ENCODE peak calls at places on chromosomes 6 and 20, in four cellular contexts. One of them, this sample, is unnamed.

GRCh38 chr20:4108495-4109306 is 93.3 kb upstream of the RNF24 start:
- DNase-seq in HepG2: peak; percentile 91
- DNase-seq in K562: peak; percentile 73
- DNase-seq in GM12878: peak; percentile 30
- DNase-seq in this sample: peak; percentile 95

GRCh38 chr20:63848003-63848911 is 13.0 kb upstream of the ABHD16B start:
- DNase-seq in HepG2: no peak
- DNase-seq in K562: peak; percentile 70
- DNase-seq in GM12878: no peak
- DNase-seq in this sample: no peak

GRCh38 chr6:50829898-50830439 is 11.3 kb downstream of the TFAP2B start:
- DNase-seq in HepG2: no peak
- DNase-seq in K562: no peak
- DNase-seq in GM12878: no peak
- DNase-seq in this sample: no peak

GRCh38 chr6:106444777-106445507 is 84.4 kb downstream of the CRYBG1 start:
- DNase-seq in HepG2: peak; percentile 58
- DNase-seq in K562: peak; percentile 71
- DNase-seq in GM12878: peak; percentile 46
- DNase-seq in this sample: peak; percentile 63

GRCh38 chr6:33779895-33780294 is 9.0 kb downstream of the LEMD2 start:
- DNase-seq in HepG2: no peak
- DNase-seq in K562: no peak
- DNase-seq in GM12878: no peak
- DNase-seq in this sample: no peak

GRCh38 chr6:102356170-102356569 is 962.7 kb downstream of the GRIK2 start:
- DNase-seq in HepG2: no peak
- DNase-seq in K562: no peak
- DNase-seq in GM12878: no peak
- DNase-seq in this sample: no peak

GRCh38 chr20:57699395-57699794 is 10.4 kb downstream of the PMEPA1 start:
- DNase-seq in HepG2: no peak
- DNase-seq in K562: no peak
- DNase-seq in GM12878: no peak
- DNase-seq in this sample: no peak

GRCh38 chr6:135830452-135830851 is 21.0 kb upstream of the PDE7B start:
- DNase-seq in HepG2: no peak
- DNase-seq in K562: no peak
- DNase-seq in GM12878: no peak
- DNase-seq in this sample: no peak

GRCh38 chr20:37979021-37979985 is 54.0 kb downstream of the TTI1 start:
- DNase-seq in HepG2: no peak
- DNase-seq in K562: no peak
- DNase-seq in GM12878: no peak
- DNase-seq in this sample: no peak

GRCh38 chr20:9054176-9054575 is 14.7 kb upstream of the PLCB4 start:
- DNase-seq in HepG2: no peak
- DNase-seq in K562: no peak
- DNase-seq in GM12878: no peak
- DNase-seq in this sample: no peak

GRCh38 chr6:1063671-1064355 is 248.1 kb upstream of the FOXQ1 start:
- DNase-seq in HepG2: no peak
- DNase-seq in K562: no peak
- DNase-seq in GM12878: no peak
- DNase-seq in this sample: no peak

GRCh38 chr20:48098866-48099265 is 313.6 kb upstream of the SULF2 start:
- DNase-seq in HepG2: no peak
- DNase-seq in K562: no peak
- DNase-seq in GM12878: no peak
- DNase-seq in this sample: no peak

GRCh38 chr6:110063864-110064263 is 85.8 kb downstream of the GPR6 start:
- DNase-seq in HepG2: no peak
- DNase-seq in K562: no peak
- DNase-seq in GM12878: no peak
- DNase-seq in this sample: no peak

GRCh38 chr6:2859325-2859700 is 17.6 kb upstream of the SERPINB1 start:
- DNase-seq in HepG2: no peak
- DNase-seq in K562: no peak
- DNase-seq in GM12878: no peak
- DNase-seq in this sample: no peak

GRCh38 chr20:52349806-52350205 is 158.2 kb upstream of the ZFP64 start:
- DNase-seq in HepG2: no peak
- DNase-seq in K562: no peak
- DNase-seq in GM12878: no peak
- DNase-seq in this sample: no peak

GRCh38 chr6:109284675-109285074 is 97.6 kb downstream of the CD164 start:
- DNase-seq in HepG2: no peak
- DNase-seq in K562: peak; percentile 61
- DNase-seq in GM12878: no peak
- DNase-seq in this sample: no peak

GRCh38 chr6:46221221-46221793 is 50.5 kb upstream of the ENPP5 start:
- DNase-seq in HepG2: peak; percentile 26
- DNase-seq in K562: peak; percentile 18
- DNase-seq in GM12878: peak; percentile 48
- DNase-seq in this sample: peak; percentile 1

DNA sequence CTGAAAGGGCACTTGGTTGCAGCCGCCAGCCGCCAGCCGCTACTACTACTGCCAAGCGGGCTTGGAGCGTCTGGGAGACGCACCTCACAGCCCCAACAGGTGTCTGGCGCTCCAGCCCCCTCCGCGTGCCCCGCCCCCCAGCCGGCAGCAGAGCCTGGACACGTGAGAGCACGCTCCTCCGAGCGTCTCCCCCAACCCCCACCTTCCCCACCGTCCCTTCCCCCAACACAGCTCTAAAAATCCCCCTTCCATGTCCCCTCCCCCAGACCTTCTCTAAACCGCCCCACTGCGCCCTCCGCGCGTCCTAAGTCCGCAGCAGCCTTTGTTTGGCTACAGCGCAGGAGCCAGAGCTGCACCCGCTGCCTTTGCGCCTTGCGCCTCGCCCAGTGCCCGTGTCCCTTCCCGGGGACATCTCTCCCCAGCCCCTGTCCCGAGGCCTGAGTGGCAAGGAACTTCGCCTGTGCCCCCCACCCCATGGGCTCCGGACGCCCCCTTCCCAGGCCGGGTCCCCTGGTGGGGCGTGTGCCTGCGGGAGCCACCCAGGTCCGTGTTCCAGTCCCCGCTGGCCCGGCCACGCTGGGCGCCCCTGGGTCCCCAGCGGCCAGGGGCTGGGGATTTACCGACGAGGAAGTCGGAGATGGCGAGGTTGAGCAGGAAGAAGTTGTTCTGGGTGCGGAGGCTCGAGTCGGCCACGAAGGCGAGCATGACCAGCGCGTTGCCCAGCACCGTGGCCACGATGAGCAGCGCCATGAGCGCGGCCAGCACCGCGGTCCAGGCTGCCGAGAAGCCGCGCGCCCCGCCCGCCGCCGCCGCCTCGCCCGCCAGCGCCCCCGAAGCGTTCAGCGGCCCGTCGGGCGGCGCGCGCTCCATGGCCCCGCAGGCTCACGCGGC is 732 bp downstream of the HRH3 start:
- DNase-seq in HepG2: no peak
- DNase-seq in K562: no peak
- DNase-seq in GM12878: no peak
- DNase-seq in this sample: no peak
- TF ChIP-seq MYC in HepG2: peak; percentile 25
- TF ChIP-seq MYC in K562: no peak
- TF ChIP-seq MYC in GM12878: no peak
- TF ChIP-seq MYC in this sample: no peak

DNA sequence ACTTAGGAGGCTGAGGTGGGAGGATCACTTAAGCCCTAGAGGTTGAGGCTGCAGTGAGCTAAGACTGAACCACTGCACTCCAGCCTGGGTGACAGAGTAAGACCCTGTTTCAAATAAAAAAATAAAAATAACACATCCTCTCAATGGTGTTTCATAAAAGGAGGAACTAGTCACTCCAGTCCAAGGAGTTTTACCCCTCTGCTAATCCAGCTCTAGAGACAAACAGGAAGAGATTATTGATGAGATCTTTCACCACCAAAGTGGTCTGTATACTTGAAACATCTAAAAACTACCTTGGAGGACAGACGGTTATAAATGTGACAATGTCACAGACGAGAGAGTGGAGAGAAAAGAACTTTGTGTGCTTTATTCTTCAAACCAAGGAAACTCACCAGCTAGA is 58.2 kb downstream of the PIGU start:
- DNase-seq in HepG2: no peak
- DNase-seq in K562: no peak
- DNase-seq in GM12878: no peak
- DNase-seq in this sample: no peak
- TF ChIP-seq BHLHE40 in HepG2: no peak
- TF ChIP-seq BHLHE40 in K562: no peak
- TF ChIP-seq BHLHE40 in GM12878: no peak
- TF ChIP-seq BHLHE40 in this sample: no peak

GRCh38 chr20:2141592-2142575 is 40.3 kb downstream of the STK35 start:
- DNase-seq in HepG2: no peak
- DNase-seq in K562: no peak
- DNase-seq in GM12878: no peak
- DNase-seq in this sample: no peak
- TF ChIP-seq MYC in HepG2: no peak
- TF ChIP-seq MYC in K562: no peak
- TF ChIP-seq MYC in GM12878: no peak
- TF ChIP-seq MYC in this sample: no peak

GRCh38 chr20:1802385-1803215 is 92.6 kb upstream of the SIRPA start:
- DNase-seq in HepG2: peak; percentile 67
- DNase-seq in K562: peak; percentile 9
- DNase-seq in GM12878: no peak
- DNase-seq in this sample: peak; percentile 70
- TF ChIP-seq BHLHE40 in HepG2: no peak
- TF ChIP-seq BHLHE40 in K562: no peak
- TF ChIP-seq BHLHE40 in GM12878: no peak
- TF ChIP-seq BHLHE40 in this sample: no peak

This sample was measured in A549.